ENCODE peak calls at places on chromosomes 16 and 17, in four cellular contexts. Q is HuH-7, S is mucosa of descending colon, T is T-helper 1 cell. R is an unnamed sample.

GRCh38 chr16:878071-878784 is 77.7 kb upstream of the GNG13 start:
- DNase-seq in Q (no peak), T (peak), S (no peak), R (no peak)

GRCh38 chr16:57949595-57950238 is 21.2 kb downstream of the CNGB1 start:
- DNase-seq in Q (no peak), T (no peak), S (no peak), R (no peak)

GRCh38 chr16:86061771-86062170 is 162.8 kb downstream of the IRF8 start:
- DNase-seq in Q (no peak), S (no peak), T (no peak), R (no peak)

GRCh38 chr16:12319464-12320030 is 343.0 kb downstream of the SNX29 start:
- DNase-seq in S (no peak), Q (no peak), T (no peak), R (no peak)

GRCh38 chr16:85392756-85393673 is 220.1 kb upstream of the GSE1 start:
- DNase-seq in S (peak), Q (no peak), T (peak), R (no peak)

GRCh38 chr17:6544770-6545169 is 11.6 kb downstream of the PITPNM3 start:
- DNase-seq in S (no peak), T (no peak), Q (no peak), R (no peak)

GRCh38 chr16:70770968-70771552 is 29.9 kb downstream of the VAC14 start:
- DNase-seq in Q (peak), T (no peak), S (peak), R (peak)

GRCh38 chr17:80071116-80071980 is 30.0 kb upstream of the GAA start:
- DNase-seq in T (no peak), S (peak), Q (no peak), R (no peak)

GRCh38 chr17:59840329-59840907 is 52.3 kb downstream of the TUBD1 start:
- DNase-seq in Q (no peak), T (no peak), S (no peak), R (peak)

R was measured in T47D.